ENCODE peak calls at places on chromosomes 3 and 15, in six cellular contexts. Y, N, I, W, L and V are unnamed samples.

GRCh38 chr15:56042982-56043980 is 49.9 kb upstream of the NEDD4 start:
- DNase-seq in W (peak; percentile 13), L (no peak), N (no peak), Y (peak; percentile 21), I (no peak), V (no peak)

GRCh38 chr3:69803871-69804270 is 64.6 kb downstream of the MITF start:
- DNase-seq in W (no peak), Y (no peak), L (no peak), I (no peak), N (no peak), V (no peak)

GRCh38 chr15:25171856-25172687 is 217.3 kb downstream of the SNRPN start:
- DNase-seq in W (no peak), L (no peak), Y (no peak), I (no peak), N (no peak), V (peak; percentile 8)

GRCh38 chr15:37019479-37020433 is 80.6 kb downstream of the MEIS2 start:
- DNase-seq in W (no peak), I (no peak), L (no peak), N (no peak), Y (no peak), V (peak; percentile 63)

GRCh38 chr3:131444180-131444579 is 58.6 kb downstream of the MRPL3 start:
- DNase-seq in I (no peak), Y (no peak), L (no peak), N (no peak), W (no peak), V (no peak)

GRCh38 chr3:191338177-191338488 is 7.8 kb upstream of the UTS2B start:
- DNase-seq in I (no peak), W (no peak), N (no peak), L (no peak), Y (no peak), V (no peak)

GRCh38 chr3:125374501-125374995 is 577 bp downstream of the ZNF148 start:
- DNase-seq in I (no peak), L (peak; percentile 71), W (no peak), N (peak; percentile 60), Y (peak; percentile 38), V (peak; percentile 29)

GRCh38 chr3:150130404-150131100 is 159.9 kb upstream of the PFN2 start:
- DNase-seq in L (no peak), Y (no peak), W (no peak), I (no peak), N (no peak), V (no peak)

GRCh38 chr3:69082805-69083204 is 1.9 kb upstream of the ARL6IP5 start:
- DNase-seq in W (peak; percentile 92), L (peak; percentile 79), I (no peak), Y (peak; percentile 67), N (peak; percentile 81), V (no peak)

GRCh38 chr3:58333206-58334012 is 717 bp downstream of the PXK start:
- DNase-seq in N (peak; percentile 56), W (no peak), Y (peak; percentile 22), L (peak; percentile 48), I (no peak), V (peak; percentile 50)

GRCh38 chr3:156633335-156633734 is 41.1 kb upstream of the TIPARP start:
- DNase-seq in I (peak; percentile 74), W (no peak), L (peak; percentile 90), Y (no peak), N (peak; percentile 68), V (peak; percentile 85)

GRCh38 chr15:48999314-48999713 is 35.6 kb upstream of the SHC4 start:
- DNase-seq in Y (no peak), W (no peak), I (no peak), L (no peak), N (no peak), V (no peak)

GRCh38 chr15:25987638-25988037 is 124.5 kb upstream of the ATP10A start:
- DNase-seq in N (no peak), I (no peak), W (no peak), Y (no peak), L (no peak), V (no peak)

GRCh38 chr15:40925863-40926658 is 3.1 kb upstream of the DLL4 start:
- DNase-seq in I (no peak), N (no peak), W (no peak), L (peak; percentile 55), Y (no peak), V (no peak)

GRCh38 chr3:193375614-193376013 is 2.9 kb downstream of the ATP13A5 start:
- DNase-seq in I (no peak), L (no peak), Y (no peak), N (no peak), W (no peak), V (no peak)

GRCh38 chr3:47517937-47518336 is 4.4 kb upstream of the ELP6 start:
- DNase-seq in N (no peak), L (no peak), I (no peak), Y (no peak), W (no peak), V (no peak)

GRCh38 chr15:47961401-47962090 is 159.2 kb upstream of the SLC24A5 start:
- DNase-seq in Y (no peak), I (no peak), L (no peak), W (peak; percentile 80), N (no peak), V (no peak)

GRCh38 chr15:82656641-82657266 is 9.6 kb upstream of the CPEB1 start:
- DNase-seq in N (no peak), W (no peak), I (no peak), L (no peak), Y (no peak), V (no peak)

GRCh38 chr3:143302638-143303171 is 183.1 kb downstream of the CHST2 start:
- DNase-seq in W (no peak), I (peak; percentile 80), N (peak; percentile 86), L (peak; percentile 91), Y (no peak), V (no peak)

GRCh38 chr15:52733078-52733477 is 53.9 kb upstream of the ATOSA start:
- DNase-seq in I (no peak), N (peak; percentile 80), L (no peak), W (no peak), Y (no peak), V (no peak)

GRCh38 chr3:49266410-49267170 is 10.4 kb downstream of the C3orf62 start:
- DNase-seq in N (no peak), L (peak; percentile 29), I (no peak), Y (no peak), W (no peak), V (no peak)

GRCh38 chr3:157122116-157122515 is 37.8 kb downstream of the CCNL1 start:
- DNase-seq in L (peak; percentile 76), Y (no peak), I (peak; percentile 69), N (peak; percentile 69), W (no peak), V (peak; percentile 25)

GRCh38 chr15:99172989-99173388 is 68.1 kb downstream of the SYNM start:
- DNase-seq in L (no peak), N (no peak), W (no peak), Y (no peak), I (no peak), V (no peak)

GRCh38 chr3:131348911-131349310 is 32.7 kb upstream of the NUDT16 start:
- DNase-seq in W (no peak), N (no peak), I (no peak), L (no peak), Y (no peak), V (no peak)

GRCh38 chr3:179474480-179474879 is 23.2 kb upstream of the GNB4 start:
- DNase-seq in I (no peak), Y (no peak), L (no peak), N (no peak), W (no peak), V (no peak)

GRCh38 chr15:80898040-80898439 is 91.6 kb downstream of the MESD start:
- DNase-seq in L (no peak), Y (no peak), W (no peak), I (no peak), N (peak; percentile 11), V (no peak)

GRCh38 chr15:92599394-92599970 is 56.1 kb downstream of the FAM174B start:
- DNase-seq in I (no peak), N (peak; percentile 71), W (no peak), Y (no peak), L (peak; percentile 48), V (no peak)

GRCh38 chr3:52521881-52522650 is 11.6 kb downstream of the NT5DC2 start:
- DNase-seq in I (no peak), Y (no peak), L (no peak), W (no peak), N (no peak), V (no peak)

GRCh38 chr3:197139586-197139985 is 110.0 kb upstream of the MELTF start:
- DNase-seq in N (no peak), L (no peak), W (no peak), I (no peak), Y (no peak), V (no peak)
- H3K36me3 ChIP-seq in N (peaks cover 57% of the 10 kb centered on the region), L (peaks cover 39% of the 10 kb centered on the region), W (peaks cover 23% of the 10 kb centered on the region), I (peaks cover 4% of the 10 kb centered on the region), Y (peaks cover 18% of the 10 kb centered on the region), V (no peaks in the 10 kb centered on the region)

DNA sequence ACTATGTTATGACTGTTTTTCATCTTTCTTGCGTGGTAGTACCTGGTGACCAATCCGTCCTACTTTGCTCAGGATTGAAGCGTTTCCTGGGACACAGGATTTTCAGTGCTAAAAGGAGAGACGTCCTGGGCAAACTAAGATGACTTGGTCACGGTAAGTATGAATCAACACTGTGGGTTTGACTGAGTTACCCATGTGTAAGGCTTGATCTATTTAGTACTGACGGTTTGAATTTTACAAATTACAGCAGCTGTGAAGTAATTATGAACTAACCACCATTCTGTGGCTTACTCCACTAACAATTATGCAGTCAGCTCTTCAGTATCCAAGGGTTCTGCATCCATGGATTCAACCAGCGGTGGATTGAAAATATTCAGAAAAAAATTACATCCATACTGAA is 172.9 kb upstream of the FEZF2 start:
- DNase-seq in N (no peak), I (no peak), Y (no peak), W (no peak), L (no peak), V (no peak)
- H3K36me3 ChIP-seq in N (no peaks in the 10 kb centered on the region), I (no peaks in the 10 kb centered on the region), Y (no peaks in the 10 kb centered on the region), W (no peaks in the 10 kb centered on the region), L (no peaks in the 10 kb centered on the region), V (no peaks in the 10 kb centered on the region)

GRCh38 chr3:12903881-12904280 is 62.5 kb upstream of the RPL32 start:
- DNase-seq in N (no peak), W (no peak), I (no peak), L (no peak), Y (no peak), V (no peak)
- H3K36me3 ChIP-seq in N (peaks cover 75% of the 10 kb centered on the region), W (peaks cover 17% of the 10 kb centered on the region), I (peaks cover 39% of the 10 kb centered on the region), L (no peaks in the 10 kb centered on the region), Y (peaks cover 58% of the 10 kb centered on the region), V (peaks cover 26% of the 10 kb centered on the region)

DNA sequence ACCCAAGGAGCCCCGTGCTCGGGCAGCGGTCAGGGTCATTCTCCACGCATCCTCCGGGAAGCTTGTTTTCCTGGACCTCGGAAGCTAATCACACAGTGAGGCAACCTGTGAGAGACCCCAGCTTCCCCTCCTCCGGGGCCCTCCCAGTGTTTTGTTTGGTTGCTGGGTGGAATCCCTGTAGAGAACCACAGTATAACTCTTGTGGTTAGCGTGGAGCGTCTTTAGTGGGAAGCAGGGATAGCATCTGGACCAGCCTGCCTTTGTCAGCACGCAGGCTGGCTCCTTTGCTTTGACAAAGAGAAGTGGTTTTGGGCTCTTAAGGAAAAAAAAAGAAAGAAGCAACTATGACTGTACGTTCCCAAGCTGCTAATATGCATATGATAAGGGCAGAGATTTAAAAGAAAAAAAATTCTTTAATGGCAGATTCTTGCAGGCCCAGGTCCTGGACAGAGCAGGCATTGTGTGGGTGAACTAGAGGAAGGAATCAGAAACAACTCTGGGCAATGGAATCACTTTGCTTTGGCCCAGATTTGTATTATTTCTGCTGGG is 340.8 kb upstream of the CTDSPL start:
- DNase-seq in Y (no peak), N (peak; percentile 3), L (no peak), I (no peak), W (no peak), V (no peak)
- H3K36me3 ChIP-seq in Y (no peaks in the 10 kb centered on the region), N (no peaks in the 10 kb centered on the region), L (no peaks in the 10 kb centered on the region), I (no peaks in the 10 kb centered on the region), W (no peaks in the 10 kb centered on the region), V (no peaks in the 10 kb centered on the region)